ENCODE peak calls at places on chromosome 22, in six cellular contexts. One of them, this sample, is unnamed.

GRCh38 chr22:29330753-29331152 is 15.3 kb upstream of the RASL10A start:
- DNase-seq in heart left ventricle: peak
- DNase-seq in A549: no peak
- DNase-seq in endodermal cell: no peak
- DNase-seq in psoas muscle: peak
- DNase-seq in heart right ventricle: peak
- DNase-seq in this sample: no peak

GRCh38 chr22:31752096-31752847 is 1.5 kb upstream of the DEPDC5 start:
- DNase-seq in heart left ventricle: no peak
- DNase-seq in A549: no peak
- DNase-seq in endodermal cell: no peak
- DNase-seq in psoas muscle: no peak
- DNase-seq in heart right ventricle: no peak
- DNase-seq in this sample: no peak

GRCh38 chr22:33873186-33873585 is 47.1 kb downstream of the LARGE1 start:
- DNase-seq in heart left ventricle: peak
- DNase-seq in A549: no peak
- DNase-seq in endodermal cell: no peak
- DNase-seq in psoas muscle: peak
- DNase-seq in heart right ventricle: peak
- DNase-seq in this sample: no peak

GRCh38 chr22:17772963-17773605 is 1.2 kb downstream of the BID start:
- DNase-seq in heart left ventricle: peak
- DNase-seq in A549: no peak
- DNase-seq in endodermal cell: peak
- DNase-seq in psoas muscle: no peak
- DNase-seq in heart right ventricle: no peak
- DNase-seq in this sample: no peak

GRCh38 chr22:42581762-42582716 is 28.3 kb downstream of the SERHL2 start:
- DNase-seq in heart left ventricle: peak
- DNase-seq in A549: peak
- DNase-seq in endodermal cell: peak
- DNase-seq in psoas muscle: peak
- DNase-seq in heart right ventricle: peak
- DNase-seq in this sample: peak

GRCh38 chr22:27868738-27869282 is 50.2 kb downstream of the PITPNB start:
- DNase-seq in heart left ventricle: no peak
- DNase-seq in A549: no peak
- DNase-seq in endodermal cell: no peak
- DNase-seq in psoas muscle: no peak
- DNase-seq in heart right ventricle: no peak
- DNase-seq in this sample: no peak

GRCh38 chr22:19336133-19337075 is 44.9 kb upstream of the CLTCL1 start:
- DNase-seq in heart left ventricle: no peak
- DNase-seq in A549: no peak
- DNase-seq in endodermal cell: no peak
- DNase-seq in psoas muscle: no peak
- DNase-seq in heart right ventricle: no peak
- DNase-seq in this sample: no peak

GRCh38 chr22:20972933-20973577 is 6.0 kb downstream of the AIFM3 start:
- DNase-seq in heart left ventricle: no peak
- DNase-seq in A549: no peak
- DNase-seq in endodermal cell: no peak
- DNase-seq in psoas muscle: no peak
- DNase-seq in heart right ventricle: no peak
- DNase-seq in this sample: no peak

GRCh38 chr22:27918351-27919221 is 470 bp downstream of the PITPNB start:
- DNase-seq in heart left ventricle: peak
- DNase-seq in A549: peak
- DNase-seq in endodermal cell: peak
- DNase-seq in psoas muscle: peak
- DNase-seq in heart right ventricle: peak
- DNase-seq in this sample: peak

GRCh38 chr22:45366713-45367112 is 46.7 kb downstream of the SMC1B start:
- DNase-seq in heart left ventricle: no peak
- DNase-seq in A549: no peak
- DNase-seq in endodermal cell: no peak
- DNase-seq in psoas muscle: no peak
- DNase-seq in heart right ventricle: no peak
- DNase-seq in this sample: no peak

GRCh38 chr22:27828214-27828587 is 26.6 kb upstream of the MN1 start:
- DNase-seq in heart left ventricle: no peak
- DNase-seq in A549: no peak
- DNase-seq in endodermal cell: no peak
- DNase-seq in psoas muscle: no peak
- DNase-seq in heart right ventricle: no peak
- DNase-seq in this sample: no peak

GRCh38 chr22:48898524-48899377 is 928.9 kb downstream of the BRD1 start:
- DNase-seq in heart left ventricle: no peak
- DNase-seq in A549: no peak
- DNase-seq in endodermal cell: no peak
- DNase-seq in psoas muscle: no peak
- DNase-seq in heart right ventricle: no peak
- DNase-seq in this sample: no peak

GRCh38 chr22:45344339-45344738 is 34.6 kb downstream of the FAM118A start:
- DNase-seq in heart left ventricle: no peak
- DNase-seq in A549: peak
- DNase-seq in endodermal cell: peak
- DNase-seq in psoas muscle: no peak
- DNase-seq in heart right ventricle: no peak
- DNase-seq in this sample: no peak

GRCh38 chr22:46355369-46355995 is 20.0 kb downstream of the TRMU start:
- DNase-seq in heart left ventricle: peak
- DNase-seq in A549: peak
- DNase-seq in endodermal cell: peak
- DNase-seq in psoas muscle: peak
- DNase-seq in heart right ventricle: peak
- DNase-seq in this sample: peak

GRCh38 chr22:31800065-31800464 is 46.2 kb downstream of the DEPDC5 start:
- DNase-seq in heart left ventricle: no peak
- DNase-seq in A549: peak
- DNase-seq in endodermal cell: no peak
- DNase-seq in psoas muscle: no peak
- DNase-seq in heart right ventricle: no peak
- DNase-seq in this sample: no peak

GRCh38 chr22:50563410-50564160 is 866 bp upstream of the SYCE3 start:
- DNase-seq in heart left ventricle: no peak
- DNase-seq in A549: no peak
- DNase-seq in endodermal cell: no peak
- DNase-seq in psoas muscle: peak
- DNase-seq in heart right ventricle: no peak
- DNase-seq in this sample: no peak

GRCh38 chr22:40044870-40045834 is 50.4 kb downstream of the FAM83F start:
- DNase-seq in heart left ventricle: peak
- DNase-seq in A549: peak
- DNase-seq in endodermal cell: peak
- DNase-seq in psoas muscle: peak
- DNase-seq in heart right ventricle: peak
- DNase-seq in this sample: peak

GRCh38 chr22:39471421-39472141 is 14.8 kb downstream of the MGAT3 start:
- DNase-seq in heart left ventricle: peak
- DNase-seq in A549: no peak
- DNase-seq in endodermal cell: no peak
- DNase-seq in psoas muscle: no peak
- DNase-seq in heart right ventricle: peak
- DNase-seq in this sample: no peak

GRCh38 chr22:42863349-42863911 is 6.4 kb upstream of the ARFGAP3 start:
- DNase-seq in heart left ventricle: no peak
- DNase-seq in A549: peak
- DNase-seq in endodermal cell: no peak
- DNase-seq in psoas muscle: no peak
- DNase-seq in heart right ventricle: no peak
- DNase-seq in this sample: no peak

GRCh38 chr22:50529416-50530279 is at the start of gene TYMP:
- DNase-seq in heart left ventricle: peak
- DNase-seq in A549: no peak
- DNase-seq in endodermal cell: peak
- DNase-seq in psoas muscle: peak
- DNase-seq in heart right ventricle: peak
- DNase-seq in this sample: no peak

GRCh38 chr22:46070215-46070721 is 80.1 kb upstream of the PPARA start:
- DNase-seq in heart left ventricle: peak
- DNase-seq in A549: peak
- DNase-seq in endodermal cell: peak
- DNase-seq in psoas muscle: peak
- DNase-seq in heart right ventricle: peak
- DNase-seq in this sample: peak

GRCh38 chr22:30250039-30250565 is 3.5 kb upstream of the LIF start:
- DNase-seq in heart left ventricle: no peak
- DNase-seq in A549: no peak
- DNase-seq in endodermal cell: no peak
- DNase-seq in psoas muscle: no peak
- DNase-seq in heart right ventricle: no peak
- DNase-seq in this sample: no peak

GRCh38 chr22:19109198-19110063 is 12.8 kb downstream of the DGCR2 start:
- DNase-seq in heart left ventricle: no peak
- DNase-seq in A549: peak
- DNase-seq in endodermal cell: no peak
- DNase-seq in psoas muscle: no peak
- DNase-seq in heart right ventricle: no peak
- DNase-seq in this sample: no peak

GRCh38 chr22:48968201-48968959 is 859.3 kb downstream of the BRD1 start:
- DNase-seq in heart left ventricle: peak
- DNase-seq in A549: peak
- DNase-seq in endodermal cell: peak
- DNase-seq in psoas muscle: no peak
- DNase-seq in heart right ventricle: no peak
- DNase-seq in this sample: no peak

GRCh38 chr22:17131686-17132085 is 10.5 kb upstream of the TMEM121B start:
- DNase-seq in heart left ventricle: no peak
- DNase-seq in A549: no peak
- DNase-seq in endodermal cell: peak
- DNase-seq in psoas muscle: no peak
- DNase-seq in heart right ventricle: no peak
- DNase-seq in this sample: peak

GRCh38 chr22:31870890-31871289 is 73.4 kb upstream of the YWHAH start:
- DNase-seq in heart left ventricle: no peak
- DNase-seq in A549: peak
- DNase-seq in endodermal cell: no peak
- DNase-seq in psoas muscle: no peak
- DNase-seq in heart right ventricle: no peak
- DNase-seq in this sample: peak

GRCh38 chr22:50505776-50506610 is 1.5 kb downstream of the LMF2 start:
- DNase-seq in heart left ventricle: no peak
- DNase-seq in A549: no peak
- DNase-seq in endodermal cell: no peak
- DNase-seq in psoas muscle: no peak
- DNase-seq in heart right ventricle: no peak
- DNase-seq in this sample: no peak

GRCh38 chr22:19522881-19523239 is 1.4 kb downstream of the CLDN5 start:
- DNase-seq in heart left ventricle: no peak
- DNase-seq in A549: no peak
- DNase-seq in endodermal cell: no peak
- DNase-seq in psoas muscle: no peak
- DNase-seq in heart right ventricle: no peak
- DNase-seq in this sample: no peak

GRCh38 chr22:39486951-39487825 is 14.9 kb upstream of the MIEF1 start:
- DNase-seq in heart left ventricle: no peak
- DNase-seq in A549: no peak
- DNase-seq in endodermal cell: no peak
- DNase-seq in psoas muscle: peak
- DNase-seq in heart right ventricle: no peak
- DNase-seq in this sample: no peak

GRCh38 chr22:37162221-37163095 is 12.7 kb upstream of the IL2RB start:
- DNase-seq in heart left ventricle: no peak
- DNase-seq in A549: no peak
- DNase-seq in endodermal cell: no peak
- DNase-seq in psoas muscle: peak
- DNase-seq in heart right ventricle: no peak
- DNase-seq in this sample: no peak
- TF ChIP-seq CTCF in heart left ventricle: no peak
- TF ChIP-seq CTCF in A549: no peak
- TF ChIP-seq CTCF in endodermal cell: peak
- TF ChIP-seq CTCF in psoas muscle: no peak
- TF ChIP-seq CTCF in heart right ventricle: no peak
- TF ChIP-seq CTCF in this sample: no peak

GRCh38 chr22:22840778-22841177 is 46.8 kb upstream of the IGLL5 start:
- DNase-seq in heart left ventricle: no peak
- DNase-seq in A549: no peak
- DNase-seq in endodermal cell: no peak
- DNase-seq in psoas muscle: no peak
- DNase-seq in heart right ventricle: no peak
- DNase-seq in this sample: no peak
- H3K27ac ChIP-seq in heart left ventricle: no peak
- H3K27ac ChIP-seq in A549: no peak
- H3K27ac ChIP-seq in endodermal cell: no peak
- H3K27ac ChIP-seq in psoas muscle: no peak
- H3K27ac ChIP-seq in heart right ventricle: no peak
- H3K27ac ChIP-seq in this sample: no peak

GRCh38 chr22:36856792-36857135 is 4.0 kb upstream of the NCF4 start:
- DNase-seq in heart left ventricle: no peak
- DNase-seq in A549: no peak
- DNase-seq in endodermal cell: no peak
- DNase-seq in psoas muscle: no peak
- DNase-seq in heart right ventricle: no peak
- DNase-seq in this sample: no peak
- H3K4me3 ChIP-seq in heart left ventricle: no peak
- H3K4me3 ChIP-seq in A549: peak
- H3K4me3 ChIP-seq in endodermal cell: no peak
- H3K4me3 ChIP-seq in psoas muscle: no peak
- H3K4me3 ChIP-seq in heart right ventricle: no peak
- H3K4me3 ChIP-seq in this sample: no peak

DNA sequence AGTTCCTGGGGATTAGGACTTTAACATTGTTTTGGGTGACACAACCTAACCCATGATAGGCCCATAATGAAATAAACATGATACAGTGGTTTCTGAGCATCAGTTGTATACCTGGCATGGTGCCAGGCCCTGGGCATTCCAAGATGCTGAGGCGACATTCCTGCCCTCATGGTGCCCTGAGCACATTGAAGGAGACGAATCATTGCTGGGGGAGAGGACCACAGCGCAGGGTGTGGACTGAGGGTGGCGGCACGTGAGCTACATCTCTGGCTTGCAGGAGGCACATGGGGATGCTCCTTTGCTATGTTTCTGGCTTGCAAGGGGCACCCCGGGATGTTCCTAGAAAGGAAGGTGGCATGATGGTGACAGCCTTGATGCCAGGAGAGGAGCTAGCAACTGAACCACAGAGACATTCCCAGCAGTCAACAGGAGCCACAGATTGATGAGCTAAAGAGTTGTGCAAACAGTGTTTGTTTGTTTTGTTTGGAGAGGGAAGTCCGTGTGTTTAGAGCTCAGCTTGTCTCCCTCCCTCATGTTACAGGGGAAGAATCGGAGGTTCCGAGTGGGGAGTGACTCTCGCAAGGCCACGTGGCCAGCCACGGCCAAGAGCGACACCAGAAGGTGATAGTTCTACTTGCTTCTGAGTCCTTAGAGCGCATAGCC is 106.4 kb downstream of the MIAT start:
- DNase-seq in heart left ventricle: no peak
- DNase-seq in A549: peak
- DNase-seq in endodermal cell: peak
- DNase-seq in psoas muscle: no peak
- DNase-seq in heart right ventricle: no peak
- DNase-seq in this sample: no peak
- TF ChIP-seq CTCF in heart left ventricle: no peak
- TF ChIP-seq CTCF in A549: peak
- TF ChIP-seq CTCF in endodermal cell: no peak
- TF ChIP-seq CTCF in psoas muscle: no peak
- TF ChIP-seq CTCF in heart right ventricle: no peak
- TF ChIP-seq CTCF in this sample: no peak